ENCODE peak calls at places on chromosomes 5 and 9, in five cellular contexts. Q is H1, M is neuronal stem cell, K is mesenchymal stem cell, E is H9. F is an unnamed sample.

GRCh38 chr9:133855802-133856592 is 117.8 kb upstream of the SARDH start:
- DNase-seq in M (no peak), E (no peak), Q (no peak), K (peak; percentile 93), F (peak; percentile 99)

GRCh38 chr9:31140316-31140715 is 1244.1 kb upstream of the ACO1 start:
- DNase-seq in E (no peak), K (peak; percentile 29), Q (no peak), M (no peak), F (no peak)

GRCh38 chr5:175902013-175902412 is 30.6 kb downstream of the CPLX2 start:
- DNase-seq in K (no peak), Q (no peak), E (no peak), M (no peak), F (no peak)

GRCh38 chr9:101093620-101094019 is 65.1 kb downstream of the PLPPR1 start:
- DNase-seq in Q (no peak), M (no peak), E (no peak), K (no peak), F (peak; percentile 54)

GRCh38 chr5:40480392-40480791 is 199.3 kb upstream of the PTGER4 start:
- DNase-seq in Q (no peak), K (no peak), M (no peak), E (no peak), F (no peak)

GRCh38 chr9:87445646-87446045 is 52.0 kb upstream of the DAPK1 start:
- DNase-seq in K (peak; percentile 40), Q (peak; percentile 63), M (peak; percentile 18), E (peak; percentile 58), F (peak; percentile 38)

GRCh38 chr5:15600035-15600434 is 100.1 kb downstream of the FBXL7 start:
- DNase-seq in Q (no peak), M (no peak), K (no peak), E (no peak), F (no peak)

GRCh38 chr5:110726249-110727024 is at the start of gene TMEM232:
- DNase-seq in M (peak; percentile 67), Q (peak; percentile 77), K (peak; percentile 79), E (peak; percentile 86), F (peak; percentile 77)

GRCh38 chr5:401216-402034 is 41.6 kb upstream of the EXOC3 start:
- DNase-seq in E (peak; percentile 25), M (no peak), Q (no peak), K (no peak), F (no peak)

GRCh38 chr9:136645903-136646754 is 16.6 kb upstream of the EGFL7 start:
- DNase-seq in M (no peak), E (no peak), K (no peak), Q (peak; percentile 48), F (no peak)

GRCh38 chr9:131668439-131669233 is 71.2 kb downstream of the RAPGEF1 start:
- DNase-seq in E (no peak), M (no peak), K (peak; percentile 88), Q (no peak), F (no peak)

GRCh38 chr5:76689321-76690026 is 26.5 kb upstream of the F2R start:
- DNase-seq in K (peak; percentile 90), M (no peak), Q (no peak), E (no peak), F (no peak)

GRCh38 chr9:138065287-138065686 is 187.7 kb downstream of the CACNA1B start:
- DNase-seq in M (no peak), E (no peak), K (no peak), Q (no peak), F (no peak)

GRCh38 chr9:125525846-125526619 is 181.0 kb downstream of the MAPKAP1 start:
- DNase-seq in E (no peak), M (no peak), Q (no peak), K (peak; percentile 85), F (no peak)

GRCh38 chr9:93131599-93132286 is 2.3 kb downstream of the NINJ1 start:
- DNase-seq in K (no peak), M (no peak), Q (no peak), E (no peak), F (no peak)

GRCh38 chr5:149645725-149646124 is 64.4 kb downstream of the ARHGEF37 start:
- DNase-seq in Q (no peak), M (no peak), K (no peak), E (no peak), F (no peak)

DNA sequence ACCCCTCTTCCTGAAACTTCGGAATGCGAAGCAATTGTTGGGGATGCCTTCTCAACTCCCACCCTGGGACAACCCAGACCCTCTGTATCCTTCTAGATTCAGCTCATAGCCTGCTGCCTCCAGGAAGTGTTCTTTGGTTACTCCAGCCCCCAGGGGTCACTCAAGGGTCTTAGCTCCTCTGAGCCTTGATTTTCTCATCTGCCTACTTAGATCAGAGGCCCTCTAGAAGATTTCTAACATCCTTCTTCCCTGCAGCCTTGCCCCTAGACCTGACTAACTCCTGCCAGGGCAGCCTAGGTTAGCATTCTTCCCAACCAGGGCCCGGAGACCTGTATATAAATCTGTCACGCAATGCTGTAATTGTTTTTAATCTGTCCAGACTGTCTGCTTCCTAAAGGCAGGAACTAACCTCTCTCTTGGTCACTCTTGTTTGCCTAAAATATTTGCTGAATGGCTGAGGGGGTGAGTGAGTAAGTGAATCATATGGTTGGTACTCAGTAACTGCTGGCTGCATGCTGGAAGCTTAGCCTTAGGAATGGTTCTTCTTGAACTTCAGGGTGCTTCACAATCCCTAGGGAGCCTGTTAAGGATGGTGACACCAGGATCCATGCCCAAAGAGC is 8.2 kb downstream of the GALNT10 start:
- DNase-seq in E (no peak), M (no peak), K (peak; percentile 83), Q (no peak), F (peak; percentile 66)
- H3K4ac ChIP-seq in E (no peak overlapping the region), M (no peak overlapping the region), K (peak overlapping the region; percentile 81), Q (no peak overlapping the region), F (no peak overlapping the region)

GRCh38 chr9:20770947-20771346 is 86.9 kb downstream of the FOCAD start:
- DNase-seq in Q (no peak), E (no peak), K (no peak), M (no peak), F (no peak)
- H2BK12ac ChIP-seq in Q (no peak overlapping the region), E (no peak overlapping the region), K (no peak overlapping the region), M (no peak overlapping the region), F (no peak overlapping the region)

GRCh38 chr5:57738306-57738705 is 255.7 kb upstream of the ACTBL2 start:
- DNase-seq in M (peak; percentile 8), E (no peak), Q (no peak), K (no peak), F (no peak)

GRCh38 chr5:57738787-57739186 is 256.2 kb upstream of the ACTBL2 start:
- DNase-seq in M (no peak), K (no peak), Q (no peak), E (no peak), F (peak; percentile 11)

GRCh38 chr5:57736716-57737115 is 254.1 kb upstream of the ACTBL2 start:
- DNase-seq in K (no peak), E (no peak), M (no peak), Q (no peak), F (no peak)

GRCh38 chr5:57741326-57741725 is 258.7 kb upstream of the ACTBL2 start:
- DNase-seq in K (no peak), Q (no peak), E (no peak), M (no peak), F (no peak)

GRCh38 chr5:57735754-57736153 is 253.1 kb upstream of the ACTBL2 start:
- DNase-seq in E (no peak), K (peak; percentile 88), M (no peak), Q (no peak), F (peak; percentile 21)
- H3K4ac ChIP-seq in E (no peak overlapping the region), K (no peak overlapping the region), M (no peak overlapping the region), Q (no peak overlapping the region), F (no peak overlapping the region)

GRCh38 chr5:173535166-173535975 is 81.1 kb downstream of the BOD1 start:
- DNase-seq in E (no peak), K (no peak), Q (no peak), M (no peak), F (no peak)
- H2BK12ac ChIP-seq in E (no peak overlapping the region), K (no peak overlapping the region), Q (no peak overlapping the region), M (no peak overlapping the region), F (no peak overlapping the region)

DNA sequence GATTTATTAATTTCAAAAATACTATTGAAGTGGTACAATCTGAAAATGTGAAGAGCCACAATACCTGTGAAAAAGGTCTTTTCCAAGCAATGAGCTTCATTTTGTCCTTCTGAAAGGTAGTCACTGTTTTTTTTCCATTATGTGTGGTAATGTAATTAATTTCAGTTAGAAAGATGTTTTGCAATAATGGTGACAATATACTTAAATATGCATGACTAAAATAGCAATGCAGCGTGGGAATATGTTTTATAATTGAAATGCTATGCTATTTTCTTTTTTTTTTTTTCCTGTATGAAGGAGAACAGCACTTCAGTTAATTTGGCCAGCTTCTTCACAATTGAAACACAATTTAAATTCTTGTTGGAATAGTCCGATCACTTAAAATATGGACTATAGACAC is 41.9 kb downstream of the NPR3 start:
- DNase-seq in E (no peak), M (no peak), Q (no peak), K (peak; percentile 38), F (no peak)
- H3K4ac ChIP-seq in E (no peak overlapping the region), M (no peak overlapping the region), Q (no peak overlapping the region), K (no peak overlapping the region), F (no peak overlapping the region)

DNA sequence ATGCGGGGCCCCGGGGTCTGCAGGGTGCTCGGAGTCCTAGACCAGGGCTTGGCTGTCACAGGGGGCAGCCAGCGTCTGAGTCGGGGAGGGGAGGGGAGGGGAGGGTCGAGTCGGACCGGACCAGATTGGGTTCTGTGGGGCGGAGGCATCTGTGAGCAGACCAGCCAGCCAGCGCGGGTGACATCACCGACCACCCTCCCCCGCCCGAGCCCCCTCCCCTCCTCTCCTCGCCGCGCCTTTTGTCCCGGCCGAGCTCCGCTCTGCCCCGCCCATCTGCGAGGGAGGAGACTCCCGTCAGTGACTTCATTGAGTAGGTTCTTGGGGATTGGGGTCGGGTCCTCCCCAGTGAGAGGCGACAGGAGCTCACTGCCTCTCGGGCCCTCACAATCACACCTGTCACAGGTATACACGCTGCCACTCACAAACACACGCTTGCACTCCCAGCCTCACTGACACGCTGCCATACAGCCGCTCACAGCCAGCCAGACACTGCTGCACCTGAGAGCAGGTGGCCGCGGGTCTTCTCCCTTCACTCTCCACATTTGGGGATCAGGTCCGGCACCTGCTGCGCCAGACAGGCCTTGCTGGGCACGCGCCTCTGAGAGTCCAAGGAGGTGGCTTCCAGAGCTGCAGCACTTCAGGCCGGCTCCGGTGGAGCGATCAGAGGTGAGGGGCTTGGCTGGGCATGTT is 546 bp downstream of the DNAJB5 start:
- DNase-seq in M (peak; percentile 81), Q (peak; percentile 84), K (peak; percentile 80), E (peak; percentile 94), F (peak; percentile 42)
- H2BK12ac ChIP-seq in M (peak overlapping the region; percentile 60), Q (peak overlapping the region; percentile 75), K (peak overlapping the region; percentile 70), E (no peak overlapping the region), F (peak overlapping the region; percentile 29)